ENCODE peak calls at places on chromosomes 1 and 21, in ten cellular contexts. N, U, I, D, E, A, O, Y, F and J are unnamed samples.

GRCh38 chr1:92484171-92484471 is 2.6 kb downstream of the GFI1 start:
- DNase-seq in U (no peak), E (no peak), Y (no peak), I (no peak), O (no peak), N (no peak), D (no peak), F (no peak), A (no peak), J (no peak)

GRCh38 chr1:10975567-10976326 is 36.7 kb upstream of the TARDBP start:
- DNase-seq in O (peak), F (no peak), N (peak), A (no peak), E (peak), U (peak), I (no peak), Y (no peak), D (no peak), J (no peak)

GRCh38 chr1:85397490-85398044 is 67.4 kb downstream of the DDAH1 start:
- DNase-seq in O (no peak), F (no peak), Y (peak), E (no peak), I (no peak), N (peak), D (no peak), A (no peak), U (no peak), J (no peak)

GRCh38 chr1:61709908-61710289 is 15.0 kb downstream of the TM2D1 start:
- DNase-seq in N (no peak), D (no peak), A (no peak), I (no peak), U (no peak), Y (no peak), O (no peak), E (no peak), F (no peak), J (no peak)

GRCh38 chr1:219703240-219703639 is 90.3 kb upstream of the ZC3H11B start:
- DNase-seq in F (no peak), N (no peak), I (no peak), A (no peak), U (no peak), O (no peak), D (no peak), Y (peak), E (no peak), J (no peak)

GRCh38 chr1:223133824-223134435 is 9.1 kb downstream of the TLR5 start:
- DNase-seq in Y (peak), I (peak), E (peak), F (peak), N (peak), A (peak), U (peak), O (peak), D (peak), J (peak)

GRCh38 chr1:90474158-90474557 is 242.9 kb downstream of the BARHL2 start:
- DNase-seq in F (no peak), Y (no peak), E (no peak), D (no peak), A (no peak), I (no peak), N (no peak), U (no peak), O (no peak), J (no peak)

GRCh38 chr1:41314781-41315481 is 46.3 kb upstream of the FOXO6 start:
- DNase-seq in O (no peak), D (no peak), A (no peak), I (no peak), Y (peak), N (no peak), F (no peak), U (peak), E (peak), J (no peak)

GRCh38 chr1:179310271-179310670 is 16.7 kb downstream of the SOAT1 start:
- DNase-seq in U (peak), O (no peak), I (no peak), N (no peak), E (peak), D (no peak), Y (no peak), A (no peak), F (no peak), J (no peak)

DNA sequence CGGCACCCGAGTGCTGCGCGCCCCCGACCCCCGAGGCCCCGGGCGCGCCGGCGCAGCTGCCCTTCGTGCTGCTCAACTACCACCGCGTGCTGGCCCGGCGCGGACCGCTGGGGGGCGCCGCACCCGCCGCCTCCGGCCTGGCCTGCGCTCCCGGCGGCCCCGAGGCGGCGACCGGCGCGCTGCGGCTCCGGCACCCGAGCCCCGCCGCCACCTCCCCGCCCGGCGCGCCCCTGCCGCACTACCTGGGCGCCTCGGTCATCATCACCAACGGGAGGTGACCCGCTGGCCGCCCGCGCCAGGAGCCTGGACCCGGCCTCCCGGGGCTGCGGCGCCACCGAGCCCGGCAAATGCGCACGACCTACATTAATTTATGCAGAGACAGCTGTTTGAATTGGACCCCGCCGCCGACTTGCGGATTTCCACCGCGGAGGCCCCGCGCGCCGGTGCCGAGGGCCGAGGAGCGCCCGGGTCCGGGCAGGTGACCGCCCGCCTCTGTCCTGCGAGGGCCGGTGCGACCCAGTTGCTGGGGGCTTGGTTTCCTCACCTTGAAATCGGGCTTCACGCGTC is 49.0 kb downstream of the SIM2 start:
- DNase-seq in Y (peak), F (no peak), N (peak), E (peak), D (no peak), I (peak), U (peak), O (peak), A (peak), J (no peak)
- TF ChIP-seq CTCF in Y (no peak), F (no peak), N (no peak), E (no peak), D (no peak), I (peak), U (no peak), O (no peak), A (no peak), J (no peak)

GRCh38 chr1:116231752-116232151 is 120.6 kb downstream of the MAB21L3 start:
- DNase-seq in Y (no peak), A (no peak), I (no peak), E (no peak), D (no peak), F (no peak), O (peak), N (no peak), U (no peak), J (no peak)

GRCh38 chr1:116230712-116231111 is 119.5 kb downstream of the MAB21L3 start:
- DNase-seq in A (no peak), Y (peak), F (no peak), I (no peak), U (no peak), E (no peak), D (no peak), N (no peak), O (no peak), J (no peak)

GRCh38 chr1:116228501-116228900 is 117.3 kb downstream of the MAB21L3 start:
- DNase-seq in E (no peak), U (no peak), Y (no peak), N (no peak), A (no peak), F (no peak), O (no peak), I (peak), D (no peak), J (no peak)

DNA sequence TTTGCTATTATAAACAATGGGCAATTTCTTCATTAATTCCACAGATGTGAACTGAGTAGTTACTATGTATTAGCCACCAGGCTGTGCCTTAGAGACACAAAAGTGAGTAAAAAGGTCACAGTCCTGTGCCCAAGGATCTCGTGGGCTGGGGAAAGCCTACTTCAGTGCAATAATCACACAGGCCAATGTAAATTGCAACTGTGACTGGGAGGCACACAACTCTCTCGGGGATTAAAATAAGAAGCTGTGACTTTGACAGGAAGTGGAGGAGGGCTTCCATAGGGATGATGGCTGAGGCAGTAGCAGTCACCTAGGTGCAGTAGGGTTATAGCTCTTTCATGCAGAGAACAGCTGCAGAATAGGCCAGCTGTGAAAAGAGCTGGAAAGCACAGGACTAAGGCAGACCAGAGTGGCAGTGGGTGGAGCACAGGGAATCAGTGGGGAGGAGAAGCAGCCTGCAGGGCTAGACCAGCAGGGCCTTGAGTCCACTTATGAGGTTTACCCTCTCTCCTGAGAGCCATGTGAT is 121.9 kb downstream of the MAB21L3 start:
- DNase-seq in I (peak), F (no peak), U (no peak), A (no peak), O (peak), E (peak), Y (no peak), N (no peak), D (no peak), J (no peak)
- TF ChIP-seq CTCF in I (no peak), F (no peak), U (no peak), A (no peak), O (no peak), E (no peak), Y (no peak), N (peak), D (no peak), J (no peak)

GRCh38 chr1:18884419-18884717 is 18.0 kb downstream of the ALDH4A1 start:
- DNase-seq in U (no peak), E (no peak), N (no peak), I (no peak), A (no peak), F (no peak), Y (no peak), D (no peak), O (no peak), J (no peak)
- TF ChIP-seq CTCF in U (no peak), E (no peak), N (no peak), I (no peak), A (peak), F (no peak), Y (peak), D (no peak), O (peak), J (peak)

GRCh38 chr1:172289448-172289847 is 131.0 kb upstream of the C1orf105 start:
- DNase-seq in U (no peak), E (no peak), A (no peak), N (no peak), D (no peak), O (no peak), Y (no peak), I (no peak), F (no peak), J (no peak)

GRCh38 chr1:172287207-172287606 is 133.3 kb upstream of the C1orf105 start:
- DNase-seq in A (no peak), D (peak), E (peak), I (no peak), Y (no peak), N (no peak), O (peak), F (peak), U (peak), J (no peak)

GRCh38 chr1:172283766-172284165 is 136.7 kb upstream of the C1orf105 start:
- DNase-seq in A (no peak), Y (no peak), O (no peak), U (peak), D (no peak), N (no peak), F (no peak), E (no peak), I (no peak), J (no peak)

GRCh38 chr1:172288611-172289010 is 131.9 kb upstream of the C1orf105 start:
- DNase-seq in E (no peak), U (no peak), A (no peak), I (no peak), N (no peak), O (no peak), D (no peak), F (no peak), Y (no peak), J (no peak)

GRCh38 chr1:172286629-172287076 is 133.8 kb upstream of the C1orf105 start:
- DNase-seq in Y (no peak), E (peak), O (peak), F (no peak), U (peak), I (peak), D (peak), N (no peak), A (no peak), J (no peak)
- TF ChIP-seq CTCF in Y (no peak), E (no peak), O (no peak), F (no peak), U (no peak), I (no peak), D (no peak), N (no peak), A (no peak), J (no peak)

DNA sequence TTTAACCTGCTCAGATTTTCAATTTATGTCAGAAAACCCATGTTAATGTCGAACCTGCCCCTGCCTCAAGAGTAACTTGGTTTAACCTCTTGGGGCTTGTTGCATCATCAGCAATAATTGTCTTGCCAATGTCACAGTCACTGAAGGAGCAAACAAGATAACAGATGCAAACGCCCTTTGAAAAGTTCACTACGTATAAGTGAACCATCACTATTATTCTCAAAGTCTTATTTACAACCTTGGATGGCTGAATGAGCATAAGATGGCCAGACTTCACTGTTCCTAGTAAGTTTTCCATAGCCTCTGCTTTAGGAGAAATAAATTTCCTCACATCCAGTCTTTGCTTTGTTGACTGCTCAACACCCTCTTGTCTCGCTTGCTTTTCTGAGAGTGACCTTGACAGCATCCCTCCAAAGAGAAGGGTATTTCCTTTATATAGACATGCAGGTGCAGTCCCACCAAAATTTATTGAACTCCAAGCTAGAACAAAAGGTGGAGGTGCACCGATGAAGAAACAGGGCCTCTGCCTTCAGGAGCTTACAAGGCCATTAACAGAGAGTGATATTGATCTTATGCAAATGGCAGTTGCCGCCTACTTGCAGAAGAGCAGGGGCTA is 749 bp upstream of the LRIG2 start:
- DNase-seq in O (no peak), N (no peak), U (no peak), Y (peak), E (no peak), D (no peak), A (no peak), I (no peak), F (no peak), J (no peak)
- TF ChIP-seq CTCF in O (no peak), N (no peak), U (no peak), Y (no peak), E (no peak), D (no peak), A (no peak), I (no peak), F (no peak), J (no peak)

GRCh38 chr21:42381347-42381984 is 14.4 kb downstream of the TMPRSS3 start:
- DNase-seq in Y (peak), N (peak), E (peak), I (peak), O (peak), U (peak), F (no peak), D (peak), A (peak), J (no peak)
- TF ChIP-seq CTCF in Y (peak), N (peak), E (peak), I (peak), O (peak), U (peak), F (peak), D (peak), A (peak), J (no peak)

GRCh38 chr1:156054500-156055342 is at the start of gene LAMTOR2:
- DNase-seq in D (peak), F (peak), A (peak), Y (peak), N (peak), O (peak), I (peak), U (peak), E (peak), J (peak)

GRCh38 chr1:156055343-156055645 is 712 bp downstream of the LAMTOR2 start:
- DNase-seq in Y (no peak), U (no peak), E (no peak), D (no peak), A (no peak), F (no peak), N (no peak), I (no peak), O (no peak), J (no peak)

GRCh38 chr1:156053770-156054499 is at the start of gene UBQLN4:
- DNase-seq in D (peak), E (peak), O (peak), I (peak), F (peak), A (peak), Y (peak), N (peak), U (peak), J (peak)

GRCh38 chr1:156051011-156051725 is 2.4 kb downstream of the UBQLN4 start:
- DNase-seq in A (no peak), I (no peak), F (no peak), Y (no peak), O (no peak), E (no peak), U (no peak), N (no peak), D (no peak), J (no peak)

GRCh38 chr1:156052862-156053769 is 482 bp downstream of the UBQLN4 start:
- DNase-seq in D (peak), A (peak), N (peak), U (peak), I (peak), E (peak), O (peak), F (peak), Y (peak), J (peak)
- TF ChIP-seq CTCF in D (no peak), A (peak), N (peak), U (peak), I (peak), E (peak), O (no peak), F (no peak), Y (peak), J (no peak)

DNA sequence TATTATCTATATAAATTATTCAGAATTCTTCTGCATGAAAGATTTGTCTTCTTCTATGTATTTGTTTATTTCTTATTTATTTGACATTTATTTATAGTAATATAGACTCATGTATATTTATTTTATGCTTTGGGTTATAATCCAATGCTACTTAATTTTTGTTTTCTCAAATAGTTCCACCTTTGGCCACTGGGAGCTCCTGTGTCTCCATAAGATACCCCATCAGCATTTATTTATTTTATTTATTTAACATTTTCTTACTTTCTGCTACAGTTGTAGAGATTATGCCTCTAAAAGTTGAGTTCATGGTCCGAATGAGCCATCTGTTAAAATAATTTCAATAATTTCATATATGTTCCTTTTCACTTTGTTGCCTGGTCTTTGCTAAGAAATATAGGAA is 289.4 kb downstream of the ADGRL2 start:
- DNase-seq in E (peak), I (no peak), O (no peak), U (peak), Y (peak), D (no peak), F (no peak), A (no peak), N (no peak), J (no peak)
- TF ChIP-seq CTCF in E (peak), I (no peak), O (no peak), U (peak), Y (peak), D (peak), F (no peak), A (peak), N (peak), J (no peak)

DNA sequence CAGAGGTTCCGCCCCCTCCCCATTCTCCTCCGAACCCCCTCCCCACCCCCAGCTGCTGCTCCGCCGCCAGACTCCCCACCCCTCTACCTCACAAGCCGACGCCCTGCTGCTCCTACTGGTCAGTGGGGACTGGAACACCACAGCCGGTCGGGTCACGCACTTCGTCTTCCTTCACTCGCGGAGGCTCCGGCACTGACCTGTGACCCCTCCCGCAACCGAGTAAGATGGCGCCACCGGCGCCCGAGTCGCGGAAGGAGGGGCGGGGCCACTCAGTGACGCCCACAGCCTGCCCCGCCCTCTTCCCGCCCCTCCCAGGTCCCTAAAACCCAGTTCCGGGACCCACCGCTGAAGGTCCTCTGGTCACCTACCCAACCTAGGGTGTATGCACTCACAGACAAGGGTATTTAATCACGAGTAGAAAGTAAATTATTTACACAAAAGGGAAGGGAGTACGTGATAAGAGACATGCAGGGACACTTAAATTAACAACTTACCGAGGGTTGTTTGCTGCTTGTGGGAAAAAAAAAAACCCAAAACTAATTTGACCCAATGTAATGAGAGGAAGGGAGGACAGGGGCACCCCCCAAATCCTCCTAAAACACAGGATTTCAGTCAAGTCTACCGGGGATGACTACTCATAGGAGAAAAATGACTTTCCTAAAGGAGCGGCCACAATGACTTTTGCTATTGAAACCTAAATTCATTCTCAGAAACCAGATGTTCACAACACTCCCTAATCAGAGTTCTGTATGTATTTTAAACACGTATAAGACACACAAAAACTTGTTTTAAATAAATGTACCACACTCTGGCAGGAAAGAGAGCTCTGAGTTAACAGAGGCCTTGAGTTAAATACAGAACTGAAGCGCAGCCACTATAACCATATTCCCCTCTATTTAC is at the start of gene RIT1:
- DNase-seq in F (peak), I (peak), E (peak), D (peak), A (peak), Y (peak), O (peak), N (peak), U (peak), J (peak)
- TF ChIP-seq CTCF in F (peak), I (no peak), E (no peak), D (no peak), A (no peak), Y (no peak), O (no peak), N (no peak), U (no peak), J (no peak)